ENCODE peak calls at places on chromosomes 16 and 17, in eight cellular contexts. One of them, this sample, is unnamed.

GRCh38 chr17:81498953-81499600 is 13.5 kb downstream of the ACTG1 start:
- DNase-seq in posterior vena cava: no peak
- DNase-seq in WERI-Rb-1: no peak
- DNase-seq in substantia nigra: no peak
- DNase-seq in RKO: no peak
- DNase-seq in right lobe of liver: no peak
- DNase-seq in stimulated activated CD8-positive, alpha-beta memory T cell treated with anti-CD3 and anti-CD28 coated beads, Interleukin-7, amount 100 ng/mL, for 1 hour: no peak
- DNase-seq in neuronal stem cell: no peak
- DNase-seq in this sample: no peak

GRCh38 chr16:28321700-28322411 is 29.5 kb downstream of the SBK1 start:
- DNase-seq in posterior vena cava: peak
- DNase-seq in WERI-Rb-1: peak
- DNase-seq in substantia nigra: no peak
- DNase-seq in RKO: peak
- DNase-seq in right lobe of liver: peak
- DNase-seq in stimulated activated CD8-positive, alpha-beta memory T cell treated with anti-CD3 and anti-CD28 coated beads, Interleukin-7, amount 100 ng/mL, for 1 hour: no peak
- DNase-seq in neuronal stem cell: no peak
- DNase-seq in this sample: no peak

GRCh38 chr17:27984404-27984803 is 58.1 kb upstream of the NLK start:
- DNase-seq in posterior vena cava: no peak
- DNase-seq in WERI-Rb-1: no peak
- DNase-seq in substantia nigra: no peak
- DNase-seq in RKO: no peak
- DNase-seq in right lobe of liver: no peak
- DNase-seq in stimulated activated CD8-positive, alpha-beta memory T cell treated with anti-CD3 and anti-CD28 coated beads, Interleukin-7, amount 100 ng/mL, for 1 hour: no peak
- DNase-seq in neuronal stem cell: no peak
- DNase-seq in this sample: no peak

GRCh38 chr17:72970794-72971512 is 121.5 kb downstream of the SLC39A11 start:
- DNase-seq in posterior vena cava: no peak
- DNase-seq in WERI-Rb-1: no peak
- DNase-seq in substantia nigra: no peak
- DNase-seq in RKO: peak
- DNase-seq in right lobe of liver: no peak
- DNase-seq in stimulated activated CD8-positive, alpha-beta memory T cell treated with anti-CD3 and anti-CD28 coated beads, Interleukin-7, amount 100 ng/mL, for 1 hour: no peak
- DNase-seq in neuronal stem cell: no peak
- DNase-seq in this sample: no peak

GRCh38 chr17:58332720-58333395 is 4.3 kb upstream of the TSPOAP1 start:
- DNase-seq in posterior vena cava: peak
- DNase-seq in WERI-Rb-1: no peak
- DNase-seq in substantia nigra: no peak
- DNase-seq in RKO: no peak
- DNase-seq in right lobe of liver: no peak
- DNase-seq in stimulated activated CD8-positive, alpha-beta memory T cell treated with anti-CD3 and anti-CD28 coated beads, Interleukin-7, amount 100 ng/mL, for 1 hour: no peak
- DNase-seq in neuronal stem cell: no peak
- DNase-seq in this sample: no peak

GRCh38 chr16:86818701-86819522 is 240.6 kb downstream of the FOXL1 start:
- DNase-seq in posterior vena cava: no peak
- DNase-seq in WERI-Rb-1: no peak
- DNase-seq in substantia nigra: no peak
- DNase-seq in RKO: no peak
- DNase-seq in right lobe of liver: no peak
- DNase-seq in stimulated activated CD8-positive, alpha-beta memory T cell treated with anti-CD3 and anti-CD28 coated beads, Interleukin-7, amount 100 ng/mL, for 1 hour: no peak
- DNase-seq in neuronal stem cell: no peak
- DNase-seq in this sample: no peak

GRCh38 chr17:48997103-48997826 is at the start of gene IGF2BP1:
- DNase-seq in posterior vena cava: no peak
- DNase-seq in WERI-Rb-1: peak
- DNase-seq in substantia nigra: no peak
- DNase-seq in RKO: no peak
- DNase-seq in right lobe of liver: no peak
- DNase-seq in stimulated activated CD8-positive, alpha-beta memory T cell treated with anti-CD3 and anti-CD28 coated beads, Interleukin-7, amount 100 ng/mL, for 1 hour: no peak
- DNase-seq in neuronal stem cell: peak
- DNase-seq in this sample: no peak

GRCh38 chr16:57994778-57995177 is 5.7 kb downstream of the ZNF319 start:
- DNase-seq in posterior vena cava: no peak
- DNase-seq in WERI-Rb-1: peak
- DNase-seq in substantia nigra: no peak
- DNase-seq in RKO: peak
- DNase-seq in right lobe of liver: peak
- DNase-seq in stimulated activated CD8-positive, alpha-beta memory T cell treated with anti-CD3 and anti-CD28 coated beads, Interleukin-7, amount 100 ng/mL, for 1 hour: no peak
- DNase-seq in neuronal stem cell: no peak
- DNase-seq in this sample: no peak

GRCh38 chr16:88896238-88897065 is 30.0 kb upstream of the PABPN1L start:
- DNase-seq in posterior vena cava: no peak
- DNase-seq in WERI-Rb-1: no peak
- DNase-seq in substantia nigra: no peak
- DNase-seq in RKO: no peak
- DNase-seq in right lobe of liver: no peak
- DNase-seq in stimulated activated CD8-positive, alpha-beta memory T cell treated with anti-CD3 and anti-CD28 coated beads, Interleukin-7, amount 100 ng/mL, for 1 hour: no peak
- DNase-seq in neuronal stem cell: no peak
- DNase-seq in this sample: no peak

GRCh38 chr17:67335245-67335835 is 31.0 kb downstream of the PSMD12 start:
- DNase-seq in posterior vena cava: no peak
- DNase-seq in WERI-Rb-1: no peak
- DNase-seq in substantia nigra: no peak
- DNase-seq in RKO: no peak
- DNase-seq in right lobe of liver: no peak
- DNase-seq in stimulated activated CD8-positive, alpha-beta memory T cell treated with anti-CD3 and anti-CD28 coated beads, Interleukin-7, amount 100 ng/mL, for 1 hour: no peak
- DNase-seq in neuronal stem cell: no peak
- DNase-seq in this sample: no peak

GRCh38 chr17:38604479-38605229 is 1.1 kb downstream of the SRCIN1 start:
- DNase-seq in posterior vena cava: no peak
- DNase-seq in WERI-Rb-1: peak
- DNase-seq in substantia nigra: peak
- DNase-seq in RKO: peak
- DNase-seq in right lobe of liver: no peak
- DNase-seq in stimulated activated CD8-positive, alpha-beta memory T cell treated with anti-CD3 and anti-CD28 coated beads, Interleukin-7, amount 100 ng/mL, for 1 hour: no peak
- DNase-seq in neuronal stem cell: no peak
- DNase-seq in this sample: peak

GRCh38 chr16:85785927-85786326 is 13.4 kb downstream of the EMC8 start:
- DNase-seq in posterior vena cava: no peak
- DNase-seq in WERI-Rb-1: no peak
- DNase-seq in substantia nigra: no peak
- DNase-seq in RKO: no peak
- DNase-seq in right lobe of liver: no peak
- DNase-seq in stimulated activated CD8-positive, alpha-beta memory T cell treated with anti-CD3 and anti-CD28 coated beads, Interleukin-7, amount 100 ng/mL, for 1 hour: no peak
- DNase-seq in neuronal stem cell: no peak
- DNase-seq in this sample: no peak

GRCh38 chr17:4247981-4248388 is 15.8 kb downstream of the ANKFY1 start:
- DNase-seq in posterior vena cava: no peak
- DNase-seq in WERI-Rb-1: no peak
- DNase-seq in substantia nigra: no peak
- DNase-seq in RKO: no peak
- DNase-seq in right lobe of liver: no peak
- DNase-seq in stimulated activated CD8-positive, alpha-beta memory T cell treated with anti-CD3 and anti-CD28 coated beads, Interleukin-7, amount 100 ng/mL, for 1 hour: no peak
- DNase-seq in neuronal stem cell: no peak
- DNase-seq in this sample: no peak

GRCh38 chr17:29046440-29046839 is 3.5 kb downstream of the PIPOX start:
- DNase-seq in posterior vena cava: no peak
- DNase-seq in WERI-Rb-1: no peak
- DNase-seq in substantia nigra: no peak
- DNase-seq in RKO: no peak
- DNase-seq in right lobe of liver: no peak
- DNase-seq in stimulated activated CD8-positive, alpha-beta memory T cell treated with anti-CD3 and anti-CD28 coated beads, Interleukin-7, amount 100 ng/mL, for 1 hour: no peak
- DNase-seq in neuronal stem cell: no peak
- DNase-seq in this sample: no peak

GRCh38 chr17:7393613-7394451 is 493 bp downstream of the PLSCR3 start:
- DNase-seq in posterior vena cava: no peak
- DNase-seq in WERI-Rb-1: peak
- DNase-seq in substantia nigra: no peak
- DNase-seq in RKO: peak
- DNase-seq in right lobe of liver: no peak
- DNase-seq in stimulated activated CD8-positive, alpha-beta memory T cell treated with anti-CD3 and anti-CD28 coated beads, Interleukin-7, amount 100 ng/mL, for 1 hour: peak
- DNase-seq in neuronal stem cell: no peak
- DNase-seq in this sample: no peak

GRCh38 chr17:15479697-15480096 is 12.3 kb upstream of the CDRT4 start:
- DNase-seq in posterior vena cava: no peak
- DNase-seq in WERI-Rb-1: no peak
- DNase-seq in substantia nigra: no peak
- DNase-seq in RKO: no peak
- DNase-seq in right lobe of liver: no peak
- DNase-seq in stimulated activated CD8-positive, alpha-beta memory T cell treated with anti-CD3 and anti-CD28 coated beads, Interleukin-7, amount 100 ng/mL, for 1 hour: no peak
- DNase-seq in neuronal stem cell: no peak
- DNase-seq in this sample: no peak

GRCh38 chr17:27070836-27071235 is 223.1 kb upstream of the WSB1 start:
- DNase-seq in posterior vena cava: no peak
- DNase-seq in WERI-Rb-1: no peak
- DNase-seq in substantia nigra: no peak
- DNase-seq in RKO: no peak
- DNase-seq in right lobe of liver: no peak
- DNase-seq in stimulated activated CD8-positive, alpha-beta memory T cell treated with anti-CD3 and anti-CD28 coated beads, Interleukin-7, amount 100 ng/mL, for 1 hour: no peak
- DNase-seq in neuronal stem cell: no peak
- DNase-seq in this sample: no peak

GRCh38 chr16:57727610-57728009 is 8.0 kb upstream of the KATNB1 start:
- DNase-seq in posterior vena cava: peak
- DNase-seq in WERI-Rb-1: no peak
- DNase-seq in substantia nigra: no peak
- DNase-seq in RKO: no peak
- DNase-seq in right lobe of liver: no peak
- DNase-seq in stimulated activated CD8-positive, alpha-beta memory T cell treated with anti-CD3 and anti-CD28 coated beads, Interleukin-7, amount 100 ng/mL, for 1 hour: no peak
- DNase-seq in neuronal stem cell: no peak
- DNase-seq in this sample: no peak

GRCh38 chr16:79188115-79188779 is 412.3 kb downstream of the MAF start:
- DNase-seq in posterior vena cava: no peak
- DNase-seq in WERI-Rb-1: no peak
- DNase-seq in substantia nigra: no peak
- DNase-seq in RKO: no peak
- DNase-seq in right lobe of liver: no peak
- DNase-seq in stimulated activated CD8-positive, alpha-beta memory T cell treated with anti-CD3 and anti-CD28 coated beads, Interleukin-7, amount 100 ng/mL, for 1 hour: no peak
- DNase-seq in neuronal stem cell: no peak
- DNase-seq in this sample: no peak

GRCh38 chr17:41444186-41444585 is 3.4 kb upstream of the KRT38 start:
- DNase-seq in posterior vena cava: no peak
- DNase-seq in WERI-Rb-1: no peak
- DNase-seq in substantia nigra: no peak
- DNase-seq in RKO: no peak
- DNase-seq in right lobe of liver: no peak
- DNase-seq in stimulated activated CD8-positive, alpha-beta memory T cell treated with anti-CD3 and anti-CD28 coated beads, Interleukin-7, amount 100 ng/mL, for 1 hour: no peak
- DNase-seq in neuronal stem cell: no peak
- DNase-seq in this sample: no peak

GRCh38 chr16:90046971-90047713 is 27.9 kb upstream of the DBNDD1 start:
- DNase-seq in posterior vena cava: peak
- DNase-seq in WERI-Rb-1: no peak
- DNase-seq in substantia nigra: no peak
- DNase-seq in RKO: no peak
- DNase-seq in right lobe of liver: peak
- DNase-seq in stimulated activated CD8-positive, alpha-beta memory T cell treated with anti-CD3 and anti-CD28 coated beads, Interleukin-7, amount 100 ng/mL, for 1 hour: no peak
- DNase-seq in neuronal stem cell: no peak
- DNase-seq in this sample: peak

GRCh38 chr17:81541123-81541522 is 11.0 kb downstream of the FAAP100 start:
- DNase-seq in posterior vena cava: no peak
- DNase-seq in WERI-Rb-1: no peak
- DNase-seq in substantia nigra: no peak
- DNase-seq in RKO: no peak
- DNase-seq in right lobe of liver: no peak
- DNase-seq in stimulated activated CD8-positive, alpha-beta memory T cell treated with anti-CD3 and anti-CD28 coated beads, Interleukin-7, amount 100 ng/mL, for 1 hour: no peak
- DNase-seq in neuronal stem cell: no peak
- DNase-seq in this sample: no peak

GRCh38 chr17:14745122-14745521 is 444.2 kb downstream of the HS3ST3B1 start:
- DNase-seq in posterior vena cava: no peak
- DNase-seq in WERI-Rb-1: no peak
- DNase-seq in substantia nigra: no peak
- DNase-seq in RKO: no peak
- DNase-seq in right lobe of liver: no peak
- DNase-seq in stimulated activated CD8-positive, alpha-beta memory T cell treated with anti-CD3 and anti-CD28 coated beads, Interleukin-7, amount 100 ng/mL, for 1 hour: no peak
- DNase-seq in neuronal stem cell: no peak
- DNase-seq in this sample: no peak

This sample was measured in hippocampal formation.